ENCODE peak calls at places on chromosomes 7 and 10, in nine cellular contexts. N is GM12878, E is NT2/D1, I is fibroblast of lung, X is IMR-90, Z is adipocyte, A is SK-N-SH, S is colonic mucosa, J is GM23248. F is an unnamed sample.
A peak's percentile ranks its signal among the peaks of the same experiment; 100 is the strongest.

GRCh38 chr7:141563956-141564623 is 12.9 kb downstream of the AGK start:
- DNase-seq in N (peak; percentile 60), E (no peak), Z (no peak), J (no peak), S (no peak), X (no peak), A (no peak), I (no peak), F (no peak)

GRCh38 chr10:12597800-12598750 is 248.7 kb downstream of the CAMK1D start:
- DNase-seq in S (no peak), A (no peak), J (no peak), E (no peak), I (no peak), X (no peak), N (no peak), Z (no peak), F (no peak)

GRCh38 chr7:11127112-11127785 is 153.6 kb downstream of the PHF14 start:
- DNase-seq in N (no peak), Z (no peak), I (no peak), A (no peak), S (no peak), X (no peak), J (peak; percentile 17), E (no peak), F (no peak)

GRCh38 chr10:94677691-94678090 is 5.8 kb upstream of the CYP2C18 start:
- DNase-seq in X (no peak), A (no peak), Z (no peak), S (peak; percentile 67), N (no peak), I (no peak), J (peak; percentile 2), E (no peak), F (no peak)

GRCh38 chr10:13994932-13995331 is 335.8 kb downstream of the FRMD4A start:
- DNase-seq in I (no peak), X (no peak), S (no peak), J (no peak), N (no peak), A (no peak), E (no peak), Z (no peak), F (no peak)

GRCh38 chr10:65581426-65582026 is 1344.3 kb upstream of the LRRTM3 start:
- DNase-seq in I (no peak), X (no peak), E (no peak), N (no peak), S (no peak), J (no peak), A (no peak), Z (no peak), F (no peak)

GRCh38 chr10:56470701-56471100 is 109.6 kb upstream of the ZWINT start:
- DNase-seq in J (no peak), N (no peak), Z (no peak), S (no peak), I (no peak), A (no peak), X (no peak), E (no peak), F (no peak)

GRCh38 chr10:123147635-123148413 is at the start of gene HMX2:
- DNase-seq in J (no peak), Z (no peak), I (no peak), E (no peak), X (no peak), N (no peak), S (no peak), A (peak; percentile 55), F (peak; percentile 49)

GRCh38 chr10:34303022-34303421 is 512.1 kb downstream of the PARD3 start:
- DNase-seq in E (no peak), Z (no peak), X (no peak), J (no peak), S (no peak), A (no peak), I (no peak), N (no peak), F (no peak)

GRCh38 chr7:107122483-107122882 is 46.3 kb upstream of the HBP1 start:
- DNase-seq in A (no peak), J (peak; percentile 29), N (no peak), X (peak; percentile 85), E (no peak), S (no peak), I (peak; percentile 90), Z (peak; percentile 67), F (no peak)

GRCh38 chr7:28018446-28018845 is 162.1 kb downstream of the JAZF1 start:
- DNase-seq in J (peak; percentile 63), E (no peak), S (no peak), Z (no peak), N (no peak), I (peak; percentile 40), X (peak; percentile 70), A (no peak), F (no peak)

GRCh38 chr7:78265086-78265485 is 466.5 kb downstream of the PHTF2 start:
- DNase-seq in N (no peak), I (no peak), A (no peak), J (no peak), X (no peak), Z (no peak), E (no peak), S (no peak), F (no peak)

GRCh38 chr10:17026686-17027485 is 102.7 kb downstream of the CUBN start:
- DNase-seq in X (peak; percentile 32), A (no peak), J (peak; percentile 79), S (no peak), N (peak; percentile 35), I (peak; percentile 53), E (no peak), Z (peak; percentile 65), F (no peak)

GRCh38 chr10:114638874-114639625 is 19.0 kb downstream of the ABLIM1 start:
- DNase-seq in A (no peak), N (peak; percentile 27), Z (peak; percentile 89), S (no peak), I (peak; percentile 80), J (peak; percentile 88), X (peak; percentile 95), E (no peak), F (no peak)

GRCh38 chr10:48814933-48815332 is 124.7 kb downstream of the LRRC18 start:
- DNase-seq in S (no peak), E (no peak), A (no peak), X (no peak), Z (no peak), I (no peak), J (no peak), N (no peak), F (no peak)

GRCh38 chr7:140315498-140316164 is 82.7 kb downstream of the SLC37A3 start:
- DNase-seq in J (no peak), I (no peak), S (no peak), N (no peak), E (no peak), X (no peak), Z (no peak), A (no peak), F (no peak)
- H3K9ac ChIP-seq in J (peak overlapping the region; percentile 75), I (no peak overlapping the region), S (peak overlapping the region; percentile 46), N (no peak overlapping the region), E (no peak overlapping the region), X (no peak overlapping the region), Z (peak overlapping the region; percentile 81), A (no peak overlapping the region), F (no peak overlapping the region)

GRCh38 chr7:45978731-45979211 is 57.7 kb upstream of the IGFBP3 start:
- DNase-seq in N (no peak), Z (peak; percentile 35), I (no peak), J (peak; percentile 60), S (peak; percentile 10), E (no peak), A (no peak), X (peak; percentile 12), F (no peak)
- H3K4me3 ChIP-seq in N (no peak overlapping the region), Z (peak overlapping the region; percentile 64), I (no peak overlapping the region), J (peak overlapping the region; percentile 37), S (no peak overlapping the region), E (no peak overlapping the region), A (peak overlapping the region; percentile 25), X (no peak overlapping the region), F (no peak overlapping the region)

DNA sequence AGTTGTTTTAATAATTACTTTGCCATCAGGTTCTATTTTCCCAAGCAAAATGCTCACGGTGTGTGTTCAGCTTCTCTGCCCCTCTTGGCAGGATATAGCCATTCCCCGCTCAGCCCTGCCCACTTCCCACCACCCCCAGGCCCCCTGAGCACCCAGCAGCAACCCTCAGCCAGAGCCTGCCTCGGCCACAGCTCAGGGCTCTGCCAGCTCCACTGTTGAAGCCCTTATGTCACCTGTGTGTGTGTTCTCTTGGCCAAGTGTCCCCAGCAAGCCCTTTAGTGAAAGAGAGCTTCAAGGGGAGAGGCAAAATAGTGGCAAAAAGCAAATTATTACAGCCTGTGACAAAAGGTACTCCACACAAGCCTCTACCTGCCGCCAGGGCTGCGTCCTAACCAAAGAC is 275.3 kb downstream of the ADARB2 start:
- DNase-seq in S (no peak), I (no peak), N (no peak), Z (no peak), A (no peak), X (no peak), J (no peak), E (no peak), F (no peak)
- H3K9ac ChIP-seq in S (no peak overlapping the region), I (no peak overlapping the region), N (no peak overlapping the region), Z (no peak overlapping the region), A (no peak overlapping the region), X (no peak overlapping the region), J (no peak overlapping the region), E (no peak overlapping the region), F (no peak overlapping the region)

GRCh38 chr7:12231097-12231496 is 20.0 kb downstream of the TMEM106B start:
- DNase-seq in A (no peak), J (no peak), N (no peak), Z (no peak), I (no peak), E (no peak), S (no peak), X (no peak), F (no peak)
- H3K4me3 ChIP-seq in A (no peak overlapping the region), J (no peak overlapping the region), N (no peak overlapping the region), Z (no peak overlapping the region), I (no peak overlapping the region), E (no peak overlapping the region), S (no peak overlapping the region), X (no peak overlapping the region), F (no peak overlapping the region)

GRCh38 chr10:45421231-45422097 is 47.4 kb downstream of the ALOX5 start:
- DNase-seq in J (no peak), S (no peak), X (no peak), I (peak; percentile 8), A (no peak), Z (no peak), N (no peak), E (no peak), F (no peak)
- H3K9ac ChIP-seq in J (no peak overlapping the region), S (peak overlapping the region; percentile 15), X (no peak overlapping the region), I (no peak overlapping the region), A (no peak overlapping the region), Z (no peak overlapping the region), N (peak overlapping the region; percentile 98), E (no peak overlapping the region), F (no peak overlapping the region)